ENCODE peak calls at places on chromosomes 3 and 15, in five cellular contexts. R is NCI-H2081; L is ACHN; D is HTR-8/SVneo; V is CD4-positive, alpha-beta memory T cell. G is an unnamed sample.

GRCh38 chr3:20320489-20320888 is 134.5 kb upstream of the SGO1 start:
- DNase-seq in L (no peak), V (no peak), R (peak; percentile 15), D (no peak), G (peak; percentile 60)

GRCh38 chr15:80325206-80325605 is 73.2 kb upstream of the CTXND1 start:
- DNase-seq in L (no peak), D (no peak), V (no peak), R (no peak), G (no peak)

GRCh38 chr15:73239564-73240208 is 129.1 kb downstream of the HCN4 start:
- DNase-seq in L (peak; percentile 10), V (no peak), R (no peak), D (no peak), G (peak; percentile 2)

GRCh38 chr3:61927332-61927731 is 366.0 kb downstream of the PTPRG start:
- DNase-seq in L (no peak), V (no peak), D (no peak), R (no peak), G (no peak)

GRCh38 chr15:65368300-65368617 is 9.5 kb downstream of the IGDCC3 start:
- DNase-seq in R (no peak), L (no peak), V (no peak), D (no peak), G (no peak)

GRCh38 chr3:124615896-124616543 is 114.2 kb upstream of the UMPS start:
- DNase-seq in R (no peak), V (no peak), D (no peak), L (no peak), G (no peak)

GRCh38 chr15:67768592-67768991 is 56.7 kb upstream of the SKOR1 start:
- DNase-seq in D (no peak), R (no peak), L (no peak), V (no peak), G (no peak)

GRCh38 chr3:156176629-156177210 is 56.3 kb downstream of the KCNAB1 start:
- DNase-seq in R (no peak), V (no peak), L (no peak), D (no peak), G (no peak)

GRCh38 chr3:126685041-126685440 is 19.0 kb upstream of the CHCHD6 start:
- DNase-seq in V (no peak), R (no peak), L (no peak), D (no peak), G (no peak)

GRCh38 chr3:157261000-157261399 is 101.1 kb upstream of the CCNL1 start:
- DNase-seq in L (no peak), V (no peak), D (no peak), R (no peak), G (no peak)

GRCh38 chr3:151864423-151865101 is 8.9 kb upstream of the SUCNR1 start:
- DNase-seq in L (peak; percentile 7), R (no peak), D (peak; percentile 41), V (no peak), G (peak; percentile 82)

GRCh38 chr3:194687638-194688206 is 2.0 kb downstream of the FAM43A start:
- DNase-seq in V (peak; percentile 73), D (no peak), L (peak; percentile 52), R (no peak), G (peak; percentile 69)

GRCh38 chr15:67240235-67241131 is 14.0 kb downstream of the AAGAB start:
- DNase-seq in R (peak; percentile 84), L (peak; percentile 42), D (peak; percentile 33), V (peak; percentile 27), G (no peak)

GRCh38 chr3:140527156-140527555 is 150.7 kb upstream of the TRIM42 start:
- DNase-seq in V (no peak), R (no peak), D (no peak), L (no peak), G (no peak)

GRCh38 chr3:40899286-40899712 is 300.0 kb upstream of the CTNNB1 start:
- DNase-seq in R (no peak), L (peak; percentile 5), V (no peak), D (peak; percentile 2), G (no peak)

GRCh38 chr15:60720493-60721231 is 241.7 kb upstream of the ICE2 start:
- DNase-seq in D (no peak), L (no peak), R (no peak), V (peak; percentile 64), G (no peak)

GRCh38 chr3:194711913-194712312 is 26.2 kb downstream of the FAM43A start:
- DNase-seq in L (peak; percentile 92), D (peak; percentile 88), V (no peak), R (no peak), G (peak; percentile 99)

GRCh38 chr3:65291448-65292091 is 603.8 kb upstream of the ADAMTS9 start:
- DNase-seq in V (no peak), R (no peak), D (no peak), L (no peak), G (no peak)

GRCh38 chr3:124272611-124273151 is 280.8 kb upstream of the ROPN1 start:
- DNase-seq in L (peak; percentile 72), R (no peak), D (no peak), V (no peak), G (no peak)

GRCh38 chr15:63968122-63968524 is 78.2 kb downstream of the DAPK2 start:
- DNase-seq in V (no peak), R (no peak), D (no peak), L (no peak), G (no peak)

GRCh38 chr15:50232791-50233190 is 32.7 kb downstream of the HDC start:
- DNase-seq in V (no peak), D (no peak), R (no peak), L (no peak), G (no peak)

GRCh38 chr15:68550498-68551295 is 28.1 kb upstream of the CORO2B start:
- DNase-seq in R (peak; percentile 61), L (peak; percentile 51), D (peak; percentile 74), V (peak; percentile 52), G (peak; percentile 68)

GRCh38 chr3:39011191-39011736 is 40.5 kb downstream of the SCN11A start:
- DNase-seq in R (no peak), L (no peak), V (no peak), D (no peak), G (no peak)

GRCh38 chr15:37903932-37904493 is 30.4 kb upstream of the TMCO5A start:
- DNase-seq in R (no peak), V (no peak), D (no peak), L (no peak), G (no peak)

GRCh38 chr15:70936326-70936725 is 43.7 kb downstream of the LRRC49 start:
- DNase-seq in V (no peak), R (peak; percentile 60), L (no peak), D (no peak), G (no peak)

G was measured in PC-9.